ENCODE peak calls at places on chromosomes 11 and 22, in six cellular contexts. V is lower leg skin, B is transverse colon, A is fibroblast of pulmonary artery, U is ovary, J is HCT116. M is an unnamed sample.

GRCh38 chr11:11250470-11250869 is 102.6 kb downstream of the CSNK2A3 start:
- DNase-seq in J (no peak), B (no peak), A (no peak), V (no peak), U (no peak), M (no peak)

GRCh38 chr22:37275134-37275533 is 7.2 kb upstream of the CYTH4 start:
- DNase-seq in B (no peak), V (no peak), A (no peak), J (no peak), U (no peak), M (no peak)

GRCh38 chr11:21838422-21838821 is 354.5 kb upstream of the ANO5 start:
- DNase-seq in J (no peak), A (no peak), V (no peak), B (no peak), U (no peak), M (no peak)

GRCh38 chr11:88338223-88338661 is 706 bp upstream of the CTSC start:
- DNase-seq in V (no peak), A (peak; percentile 90), B (peak; percentile 60), J (no peak), U (peak; percentile 22), M (no peak)

GRCh38 chr11:22624742-22625447 is 728 bp downstream of the FANCF start:
- DNase-seq in A (peak; percentile 56), U (no peak), V (peak; percentile 94), B (peak; percentile 76), J (peak; percentile 12), M (peak; percentile 13)

GRCh38 chr22:23557036-23557435 is 23.1 kb downstream of the IGLL1 start:
- DNase-seq in B (no peak), A (no peak), V (no peak), J (no peak), U (no peak), M (no peak)

GRCh38 chr22:47123827-47124442 is 361.5 kb downstream of the TBC1D22A start:
- DNase-seq in A (no peak), B (no peak), J (no peak), U (no peak), V (no peak), M (no peak)

GRCh38 chr22:33873186-33873585 is 47.1 kb downstream of the LARGE1 start:
- DNase-seq in B (no peak), J (no peak), V (no peak), A (no peak), U (peak; percentile 35), M (no peak)

GRCh38 chr11:11482726-11483125 is 129.7 kb upstream of the CSNK2A3 start:
- DNase-seq in U (no peak), V (no peak), A (no peak), B (no peak), J (no peak), M (no peak)

GRCh38 chr11:30758012-30758411 is 171.9 kb upstream of the MPPED2 start:
- DNase-seq in B (no peak), A (no peak), U (no peak), V (no peak), J (no peak), M (no peak)

GRCh38 chr22:36578619-36579018 is 49.7 kb upstream of the EIF3D start:
- DNase-seq in A (no peak), U (no peak), B (no peak), V (no peak), J (no peak), M (no peak)

GRCh38 chr11:11265994-11266606 is 87.0 kb downstream of the CSNK2A3 start:
- DNase-seq in J (peak; percentile 16), A (peak; percentile 13), U (no peak), V (peak; percentile 85), B (peak; percentile 60), M (no peak)

GRCh38 chr22:46159777-46160176 is 9.5 kb downstream of the PPARA start:
- DNase-seq in J (no peak), V (no peak), B (no peak), A (no peak), U (peak; percentile 13), M (no peak)

GRCh38 chr11:75520688-75521087 is 5.1 kb downstream of the GDPD5 start:
- DNase-seq in J (no peak), B (no peak), U (no peak), V (no peak), A (no peak), M (no peak)

GRCh38 chr22:25475554-25476022 is 88.9 kb upstream of the GRK3 start:
- DNase-seq in A (peak; percentile 52), U (no peak), J (no peak), V (no peak), B (no peak), M (no peak)

GRCh38 chr11:7579226-7579825 is 65.5 kb downstream of the PPFIBP2 start:
- DNase-seq in A (peak; percentile 66), J (no peak), B (no peak), U (no peak), V (peak; percentile 85), M (no peak)

GRCh38 chr11:46345881-46346484 is 1.3 kb upstream of the DGKZ start:
- DNase-seq in B (no peak), J (no peak), A (no peak), V (no peak), U (no peak), M (no peak)

GRCh38 chr11:12478743-12479142 is 101.4 kb downstream of the PARVA start:
- DNase-seq in B (no peak), V (no peak), U (no peak), J (no peak), A (peak; percentile 62), M (peak; percentile 47)

GRCh38 chr11:128310005-128310404 is 277.4 kb downstream of the ETS1 start:
- DNase-seq in V (no peak), B (no peak), U (no peak), A (no peak), J (no peak), M (no peak)

GRCh38 chr11:47848636-47849155 is 546 bp upstream of the NUP160 start:
- DNase-seq in V (no peak), J (no peak), U (no peak), B (no peak), A (no peak), M (no peak)

GRCh38 chr11:47846998-47847397 is 1.2 kb downstream of the NUP160 start:
- DNase-seq in V (no peak), B (no peak), J (no peak), U (no peak), A (no peak), M (no peak)

GRCh38 chr11:47850337-47850736 is 2.2 kb upstream of the NUP160 start:
- DNase-seq in A (no peak), B (no peak), J (no peak), U (no peak), V (no peak), M (no peak)

GRCh38 chr11:47847537-47847891 is 636 bp downstream of the NUP160 start:
- DNase-seq in V (no peak), A (no peak), B (no peak), J (no peak), U (no peak), M (no peak)

DNA sequence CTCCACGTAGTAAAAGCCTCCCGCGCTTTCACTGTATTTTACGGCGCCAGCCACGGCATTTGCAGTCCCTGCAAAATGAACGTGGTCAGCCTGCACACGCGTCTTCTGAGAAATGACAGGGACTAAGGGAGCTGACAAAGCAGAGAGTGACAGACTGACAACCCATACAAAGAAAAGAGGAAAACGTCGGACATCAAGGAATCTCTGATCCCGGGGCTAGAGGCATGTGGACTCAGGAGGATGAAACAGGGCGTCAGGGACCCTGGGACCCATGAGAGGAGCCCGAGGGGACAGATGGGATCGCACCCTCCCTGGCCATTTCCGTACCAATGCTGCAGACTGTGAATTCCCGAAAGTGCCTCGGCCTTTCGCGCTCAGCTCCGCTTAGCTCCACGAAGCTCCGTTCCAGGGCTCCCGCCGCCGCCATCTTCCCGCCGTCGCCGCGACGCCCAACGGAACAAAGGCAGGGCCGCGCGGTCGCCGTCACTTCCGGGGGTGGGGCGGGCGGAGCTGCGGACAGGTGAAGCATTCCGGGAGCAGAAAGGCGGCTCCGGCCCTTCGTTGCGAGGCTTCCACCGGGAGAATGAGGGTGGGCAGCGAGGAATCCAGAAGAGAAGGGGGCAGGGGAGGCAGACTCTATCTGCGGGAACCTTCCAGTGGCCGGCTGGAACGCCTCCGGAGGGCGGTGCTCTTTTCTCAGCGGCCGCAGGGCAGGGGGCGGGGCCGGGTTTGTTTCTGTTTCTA is at the start of gene NUP160:
- DNase-seq in B (peak; percentile 91), A (peak; percentile 53), V (peak; percentile 97), U (peak; percentile 88), J (peak; percentile 23), M (no peak)
- TF ChIP-seq CTCF in B (no peak), A (no peak), V (no peak), U (no peak), J (no peak), M (no peak)

DNA sequence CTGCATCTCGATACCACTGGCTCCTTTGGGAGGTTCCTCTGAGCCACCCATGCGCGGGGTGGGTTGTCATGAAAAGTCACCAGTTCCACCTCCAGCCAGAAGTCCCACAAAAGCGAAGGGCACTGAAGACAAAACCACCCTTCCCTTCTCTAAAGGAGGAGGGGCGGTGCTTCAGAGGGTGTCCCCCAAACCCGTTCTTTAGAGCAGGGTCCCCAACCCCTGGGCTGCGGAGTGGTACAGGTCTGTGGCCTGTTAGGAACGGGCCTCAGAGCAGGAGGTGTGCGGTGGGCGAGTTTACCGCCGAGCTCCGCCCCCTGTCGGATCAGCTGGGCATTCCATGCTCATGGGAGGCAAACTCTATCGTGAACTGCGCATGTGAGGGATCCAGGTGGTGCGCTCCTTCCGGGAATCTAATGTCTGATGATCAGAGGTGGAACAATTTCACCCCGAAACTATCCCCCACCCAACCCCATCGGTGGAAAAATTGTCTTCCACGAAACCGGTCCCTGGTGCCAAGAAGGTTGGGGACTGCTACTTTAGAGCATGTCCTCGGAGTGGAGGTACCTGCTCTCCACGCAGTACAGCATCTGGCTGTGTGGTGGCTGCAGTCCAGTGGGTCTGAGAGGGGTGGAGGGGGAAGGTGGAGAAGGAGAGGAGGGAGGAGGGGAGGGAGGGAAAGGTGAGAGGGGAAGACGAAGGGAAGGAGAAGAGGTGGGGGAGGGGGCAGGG is 72.9 kb upstream of the SEPTIN5 start:
- DNase-seq in A (peak; percentile 29), B (no peak), U (no peak), V (peak; percentile 72), J (peak; percentile 19), M (no peak)
- TF ChIP-seq CTCF in A (peak; percentile 52), B (peak; percentile 10), U (no peak), V (no peak), J (peak; percentile 65), M (peak; percentile 47)

DNA sequence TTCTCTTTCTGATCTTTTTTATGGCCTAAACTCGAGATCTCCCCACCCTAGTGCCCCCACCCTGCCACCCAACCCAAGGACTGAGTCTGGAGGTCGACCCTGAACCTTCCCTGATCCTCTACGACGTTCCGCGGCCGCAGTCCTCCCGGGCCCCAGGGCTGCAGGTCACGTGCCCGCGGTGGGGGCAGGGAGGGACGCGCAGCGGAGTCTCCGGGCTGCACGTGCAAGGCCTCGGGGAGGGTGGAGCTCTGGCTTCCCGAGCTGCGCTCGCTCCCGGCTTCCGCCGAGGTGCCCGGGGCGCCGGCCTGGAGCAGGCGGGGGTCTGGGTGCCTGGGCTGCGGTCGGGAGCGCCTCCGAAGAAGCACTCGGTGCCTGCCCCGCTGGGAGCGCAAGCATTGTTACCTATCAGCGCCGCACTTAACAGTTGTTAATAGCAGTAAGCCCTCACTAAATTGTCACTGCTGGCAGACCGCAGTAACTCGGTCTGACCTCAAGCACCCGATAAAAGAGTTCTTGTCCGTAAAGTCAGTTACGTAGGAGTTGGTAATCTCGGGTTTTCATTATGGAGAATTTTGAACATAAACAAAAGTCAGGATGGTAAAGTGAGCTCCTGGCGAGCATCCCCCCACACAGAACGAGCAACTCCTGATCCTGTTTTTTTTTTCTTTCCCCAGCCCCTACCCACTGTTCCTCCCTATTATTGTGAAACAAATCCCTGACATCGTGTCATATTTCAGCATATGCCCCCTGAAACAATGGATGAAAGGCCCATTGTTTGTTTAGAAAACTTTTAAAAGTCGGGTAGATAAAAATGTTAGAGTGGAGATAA is 69.7 kb upstream of the EP300 start:
- DNase-seq in B (peak; percentile 96), J (peak; percentile 69), U (peak; percentile 95), A (peak; percentile 89), V (peak; percentile 98), M (peak; percentile 21)
- TF ChIP-seq CTCF in B (no peak), J (no peak), U (no peak), A (no peak), V (no peak), M (no peak)

GRCh38 chr11:66956689-66957290 is 1.4 kb downstream of the PC start:
- DNase-seq in U (no peak), J (no peak), V (no peak), A (peak; percentile 60), B (no peak), M (no peak)
- TF ChIP-seq CTCF in U (no peak), J (no peak), V (no peak), A (peak; percentile 12), B (no peak), M (peak; percentile 17)

M was measured in AG09309.